ENCODE peak calls at places on chromosomes 12 and 14, in four cellular contexts. U is glutamatergic neuron, K is left ventricle myocardium inferior, B is GM13977. G is an unnamed sample.

GRCh38 chr12:58745348-58746125 is 174.8 kb downstream of the LRIG3 start:
- DNase-seq in U (no peak), K (no peak), B (no peak), G (no peak)

GRCh38 chr12:54145844-54146243 is 42.9 kb downstream of the SMUG1 start:
- DNase-seq in B (no peak), K (no peak), U (no peak), G (no peak)

GRCh38 chr12:122845041-122845864 is 10.0 kb downstream of the HIP1R start:
- DNase-seq in U (no peak), K (no peak), B (no peak), G (no peak)

GRCh38 chr14:54370323-54371125 is 26.3 kb upstream of the CDKN3 start:
- DNase-seq in K (no peak), U (no peak), B (no peak), G (no peak)

GRCh38 chr12:28378749-28379148 is 188.5 kb downstream of the CCDC91 start:
- DNase-seq in K (no peak), B (no peak), U (no peak), G (no peak)

GRCh38 chr12:47223848-47224213 is 144.1 kb upstream of the AMIGO2 start:
- DNase-seq in U (no peak), B (no peak), K (peak), G (no peak)

GRCh38 chr12:116416161-116416560 is 138.7 kb upstream of the MED13L start:
- DNase-seq in B (no peak), K (no peak), U (no peak), G (no peak)

GRCh38 chr12:3464561-3464960 is 26.4 kb upstream of the PRMT8 start:
- DNase-seq in K (no peak), U (no peak), B (no peak), G (no peak)

GRCh38 chr14:52949711-52950409 is 990 bp downstream of the FERMT2 start:
- DNase-seq in B (no peak), U (no peak), K (no peak), G (no peak)

DNA sequence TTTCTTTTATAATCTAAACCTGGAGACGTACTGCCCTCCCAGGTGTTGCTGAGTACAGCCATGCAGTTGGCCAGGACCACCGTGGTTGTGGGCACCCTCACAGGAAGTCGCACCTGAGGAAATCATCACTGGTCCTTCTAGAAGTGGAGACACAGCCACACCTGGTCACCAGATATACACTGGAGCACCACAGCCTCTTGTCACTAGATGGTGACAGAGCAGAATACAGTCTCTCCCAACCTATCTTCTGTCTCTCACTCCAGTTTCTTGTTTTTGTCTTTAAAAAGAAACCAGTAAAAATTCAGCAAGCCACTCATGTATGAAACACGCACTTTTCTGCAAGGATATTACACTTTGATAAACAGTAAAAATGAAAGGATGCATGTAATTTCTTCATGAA is 43.1 kb upstream of the GPHB5 start:
- DNase-seq in K (no peak), U (no peak), B (no peak), G (no peak)
- TF ChIP-seq CTCF in K (no peak), U (no peak), B (peak), G (no peak)

GRCh38 chr12:125453751-125454150 is 388.5 kb downstream of the AACS start:
- DNase-seq in B (no peak), K (no peak), U (no peak), G (no peak)

GRCh38 chr12:125451408-125451807 is 386.2 kb downstream of the AACS start:
- DNase-seq in U (no peak), B (no peak), K (no peak), G (no peak)

GRCh38 chr12:125454786-125455450 is 389.7 kb downstream of the AACS start:
- DNase-seq in U (no peak), B (no peak), K (no peak), G (no peak)

DNA sequence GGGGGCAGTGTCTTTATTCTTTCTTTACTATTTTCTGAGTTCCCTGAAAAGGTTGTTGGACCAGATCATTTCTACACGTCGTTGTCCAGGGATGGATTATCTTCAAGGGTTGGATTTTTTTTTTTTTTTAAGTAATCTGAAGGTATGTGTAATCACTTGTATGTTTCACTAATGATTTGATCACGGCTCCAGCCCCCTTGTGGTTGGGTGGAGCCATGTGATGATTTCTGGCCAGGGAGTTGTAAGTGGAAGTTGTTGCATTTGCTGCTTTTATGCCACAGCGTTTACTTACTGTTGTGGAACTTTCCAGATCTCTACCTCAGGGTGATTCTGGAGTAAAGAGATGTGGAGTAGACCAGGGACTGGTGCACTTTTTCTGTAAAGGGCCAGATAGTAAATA is 390.3 kb downstream of the AACS start:
- DNase-seq in U (no peak), K (no peak), B (no peak), G (no peak)
- TF ChIP-seq CTCF in U (peak), K (no peak), B (peak), G (no peak)

GRCh38 chr12:32062841-32063240 is 43.8 kb upstream of the BICD1 start:
- DNase-seq in U (no peak), B (no peak), K (no peak), G (no peak)
- TF ChIP-seq CTCF in U (no peak), B (no peak), K (no peak), G (no peak)

GRCh38 chr14:33342299-33342974 is 403.8 kb downstream of the NPAS3 start:
- DNase-seq in B (no peak), K (no peak), U (no peak), G (no peak)
- TF ChIP-seq CTCF in B (no peak), K (no peak), U (no peak), G (no peak)

GRCh38 chr12:5073054-5073453 is 29.4 kb downstream of the KCNA5 start:
- DNase-seq in U (no peak), B (no peak), K (no peak), G (no peak)
- TF ChIP-seq CTCF in U (no peak), B (no peak), K (no peak), G (no peak)

GRCh38 chr14:103755060-103755459 is 39.5 kb downstream of the ZFYVE21 start:
- DNase-seq in K (no peak), U (no peak), B (no peak), G (no peak)
- TF ChIP-seq CTCF in K (no peak), U (no peak), B (no peak), G (no peak)

DNA sequence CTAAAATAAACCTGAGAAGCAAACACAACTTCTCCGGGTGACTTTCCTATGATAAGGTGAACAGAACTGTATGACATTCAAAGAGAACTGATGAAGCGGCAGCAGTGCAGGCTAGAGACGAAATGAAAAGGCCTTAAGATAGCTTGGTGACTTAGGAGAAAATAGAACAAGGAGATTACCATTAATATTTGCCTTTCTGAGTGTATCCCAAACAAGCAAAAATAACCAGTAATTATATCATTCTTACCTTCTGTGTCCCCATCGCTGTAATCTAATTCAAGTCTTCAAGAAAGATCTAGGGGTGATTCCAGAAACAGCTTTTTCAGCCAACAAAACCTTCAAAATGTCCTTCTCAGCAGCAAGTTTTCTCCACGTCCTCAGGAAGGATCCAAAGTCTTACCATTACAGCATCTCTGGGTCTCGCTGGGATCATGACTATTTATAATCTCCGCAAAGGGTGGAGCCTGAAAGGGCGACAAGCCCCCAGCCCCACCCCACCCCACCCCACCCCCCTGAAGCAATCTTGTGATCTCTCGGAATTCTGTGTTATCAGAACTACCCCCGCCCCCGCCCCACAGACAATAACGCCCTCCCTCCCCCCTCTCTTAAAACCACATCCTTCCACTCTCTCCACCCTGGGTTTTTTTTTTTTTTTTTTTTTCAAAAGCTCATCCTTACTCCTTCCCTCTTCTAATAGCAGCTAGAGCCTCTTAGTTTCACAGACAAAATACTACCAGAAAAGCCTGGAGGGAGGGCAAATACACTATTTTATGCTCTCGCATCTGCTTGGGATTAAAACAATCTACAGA is at the start of gene SLC2A3:
- DNase-seq in B (peak), U (peak), K (peak), G (no peak)
- TF ChIP-seq CTCF in B (no peak), U (no peak), K (no peak), G (no peak)

GRCh38 chr12:124370384-124370783 is 75.5 kb downstream of the RFLNA start:
- DNase-seq in K (no peak), U (no peak), B (no peak), G (no peak)

GRCh38 chr12:124368421-124369032 is 73.6 kb downstream of the RFLNA start:
- DNase-seq in K (no peak), U (no peak), B (no peak), G (no peak)

GRCh38 chr12:124369901-124370378 is 75.0 kb downstream of the RFLNA start:
- DNase-seq in K (no peak), U (no peak), B (no peak), G (no peak)

GRCh38 chr12:124370851-124371250 is 76.0 kb downstream of the RFLNA start:
- DNase-seq in U (no peak), B (no peak), K (no peak), G (no peak)

GRCh38 chr12:124369055-124369900 is 74.4 kb downstream of the RFLNA start:
- DNase-seq in B (no peak), K (peak), U (no peak), G (peak)
- TF ChIP-seq CTCF in B (no peak), K (peak), U (no peak), G (peak)

GRCh38 chr14:71739273-71739990 is 192.8 kb upstream of the RGS6 start:
- DNase-seq in B (no peak), U (no peak), K (no peak), G (no peak)
- TF ChIP-seq CTCF in B (no peak), U (no peak), K (no peak), G (no peak)

G was measured in upper lobe of right lung.